ENCODE peak calls at places on chromosome 3, in four cellular contexts. One of them, this sample, is unnamed.

GRCh38 chr3:3666664-3667063 is 132.6 kb upstream of the LRRN1 start:
- DNase-seq in endothelial cell of umbilical vein: no peak
- DNase-seq in OCI-LY7: no peak
- DNase-seq in colonic mucosa: no peak
- DNase-seq in this sample: peak

GRCh38 chr3:99929409-99930139 is 111.9 kb downstream of the CMSS1 start:
- DNase-seq in OCI-LY7: no peak
- DNase-seq in endothelial cell of umbilical vein: no peak
- DNase-seq in colonic mucosa: no peak
- DNase-seq in this sample: no peak

GRCh38 chr3:177724020-177724638 is 526.8 kb upstream of the TBL1XR1 start:
- DNase-seq in colonic mucosa: peak
- DNase-seq in endothelial cell of umbilical vein: peak
- DNase-seq in OCI-LY7: no peak
- DNase-seq in this sample: no peak

GRCh38 chr3:72533584-72534473 is 314.4 kb downstream of the SHQ1 start:
- DNase-seq in OCI-LY7: no peak
- DNase-seq in colonic mucosa: no peak
- DNase-seq in endothelial cell of umbilical vein: no peak
- DNase-seq in this sample: peak

GRCh38 chr3:115975796-115976195 is 352.5 kb downstream of the GAP43 start:
- DNase-seq in OCI-LY7: no peak
- DNase-seq in endothelial cell of umbilical vein: no peak
- DNase-seq in colonic mucosa: no peak
- DNase-seq in this sample: no peak

GRCh38 chr3:99471353-99472323 is 166.8 kb upstream of the COL8A1 start:
- DNase-seq in OCI-LY7: no peak
- DNase-seq in colonic mucosa: no peak
- DNase-seq in endothelial cell of umbilical vein: no peak
- DNase-seq in this sample: no peak

GRCh38 chr3:98945006-98945626 is 43.6 kb upstream of the DCBLD2 start:
- DNase-seq in endothelial cell of umbilical vein: peak
- DNase-seq in OCI-LY7: no peak
- DNase-seq in colonic mucosa: no peak
- DNase-seq in this sample: no peak

GRCh38 chr3:167705840-167706239 is 28.9 kb downstream of the PDCD10 start:
- DNase-seq in colonic mucosa: no peak
- DNase-seq in endothelial cell of umbilical vein: peak
- DNase-seq in OCI-LY7: no peak
- DNase-seq in this sample: no peak

GRCh38 chr3:193851941-193852674 is 259.1 kb downstream of the OPA1 start:
- DNase-seq in OCI-LY7: no peak
- DNase-seq in colonic mucosa: no peak
- DNase-seq in endothelial cell of umbilical vein: peak
- DNase-seq in this sample: no peak

GRCh38 chr3:172517859-172518466 is 5.3 kb downstream of the TNFSF10 start:
- DNase-seq in endothelial cell of umbilical vein: no peak
- DNase-seq in colonic mucosa: no peak
- DNase-seq in OCI-LY7: no peak
- DNase-seq in this sample: no peak

GRCh38 chr3:41404601-41405000 is 205.3 kb downstream of the CTNNB1 start:
- DNase-seq in colonic mucosa: no peak
- DNase-seq in endothelial cell of umbilical vein: no peak
- DNase-seq in OCI-LY7: no peak
- DNase-seq in this sample: no peak

GRCh38 chr3:13079051-13079450 is 5.8 kb upstream of the IQSEC1 start:
- DNase-seq in colonic mucosa: no peak
- DNase-seq in endothelial cell of umbilical vein: no peak
- DNase-seq in OCI-LY7: no peak
- DNase-seq in this sample: no peak
- H3K4me3 ChIP-seq in colonic mucosa: no peak
- H3K4me3 ChIP-seq in endothelial cell of umbilical vein: no peak
- H3K4me3 ChIP-seq in OCI-LY7: no peak
- H3K4me3 ChIP-seq in this sample: no peak

GRCh38 chr3:23611737-23612295 is 193.9 kb upstream of the UBE2E1 start:
- DNase-seq in endothelial cell of umbilical vein: peak
- DNase-seq in OCI-LY7: peak
- DNase-seq in colonic mucosa: no peak
- DNase-seq in this sample: peak
- TF ChIP-seq CTCF in endothelial cell of umbilical vein: no peak
- TF ChIP-seq CTCF in OCI-LY7: no peak
- TF ChIP-seq CTCF in colonic mucosa: no peak
- TF ChIP-seq CTCF in this sample: no peak

DNA sequence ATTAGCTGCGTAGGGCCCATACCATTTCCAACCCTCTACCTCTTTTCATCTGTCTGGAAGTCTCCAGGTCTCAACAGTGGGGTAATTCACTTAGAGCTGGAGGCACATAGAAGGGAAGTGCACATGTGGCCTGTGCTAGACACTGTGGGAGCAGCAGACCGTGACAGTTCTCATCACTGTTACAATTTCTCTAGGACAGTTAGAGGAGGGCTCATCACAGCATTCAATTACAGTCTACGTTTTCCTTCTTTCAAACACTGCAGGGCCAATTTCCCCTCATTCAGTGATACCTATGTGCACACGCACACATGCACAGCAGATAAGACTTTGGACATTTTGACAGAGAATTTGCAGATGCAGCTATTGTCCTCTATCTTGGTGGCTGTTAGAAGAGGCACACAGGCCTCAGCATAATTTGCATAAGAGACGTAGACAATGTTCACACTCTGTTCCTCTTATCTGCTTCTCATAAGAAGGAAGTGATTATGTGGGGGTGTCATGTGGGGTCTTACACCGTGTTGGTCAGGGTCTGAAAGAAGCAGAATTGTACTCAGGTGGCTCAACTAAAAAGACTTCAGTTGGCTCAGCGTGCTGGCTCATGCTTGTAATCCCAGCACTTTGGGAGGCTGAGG is 12.6 kb upstream of the HRG start:
- DNase-seq in OCI-LY7: peak
- DNase-seq in endothelial cell of umbilical vein: no peak
- DNase-seq in colonic mucosa: no peak
- DNase-seq in this sample: peak
- H3K4me3 ChIP-seq in OCI-LY7: peak
- H3K4me3 ChIP-seq in endothelial cell of umbilical vein: no peak
- H3K4me3 ChIP-seq in colonic mucosa: no peak
- H3K4me3 ChIP-seq in this sample: no peak

GRCh38 chr3:78204977-78205376 is 1165.1 kb downstream of the ROBO2 start:
- DNase-seq in colonic mucosa: no peak
- DNase-seq in OCI-LY7: no peak
- DNase-seq in endothelial cell of umbilical vein: peak
- DNase-seq in this sample: no peak
- TF ChIP-seq CTCF in colonic mucosa: no peak
- TF ChIP-seq CTCF in OCI-LY7: no peak
- TF ChIP-seq CTCF in endothelial cell of umbilical vein: peak
- TF ChIP-seq CTCF in this sample: no peak

DNA sequence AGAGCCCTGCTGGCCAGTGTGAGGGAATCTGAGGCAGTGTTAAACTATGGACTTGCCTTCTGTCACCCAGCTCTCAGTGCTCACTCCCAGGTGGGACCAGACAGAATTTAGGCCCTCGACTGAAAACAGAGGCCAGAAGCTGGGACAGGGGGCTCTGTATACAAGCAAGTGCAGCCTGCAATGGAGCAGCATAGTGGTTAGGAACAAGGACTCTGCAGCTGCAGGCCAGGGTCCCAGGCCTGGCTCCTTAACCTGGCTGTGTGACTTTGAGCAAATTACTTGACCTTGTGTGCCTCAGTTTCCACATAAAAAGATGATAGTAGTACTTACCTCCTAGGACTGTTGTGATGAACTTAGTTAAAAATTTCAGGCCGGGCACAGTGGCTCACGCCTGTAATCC is 39.8 kb downstream of the CMTM7 start:
- DNase-seq in colonic mucosa: peak
- DNase-seq in OCI-LY7: no peak
- DNase-seq in endothelial cell of umbilical vein: no peak
- DNase-seq in this sample: no peak
- H3K4me3 ChIP-seq in colonic mucosa: no peak
- H3K4me3 ChIP-seq in OCI-LY7: no peak
- H3K4me3 ChIP-seq in endothelial cell of umbilical vein: no peak
- H3K4me3 ChIP-seq in this sample: no peak

GRCh38 chr3:42732829-42733459 is 30.3 kb upstream of the HHATL start:
- DNase-seq in OCI-LY7: no peak
- DNase-seq in endothelial cell of umbilical vein: no peak
- DNase-seq in colonic mucosa: no peak
- DNase-seq in this sample: no peak
- TF ChIP-seq CTCF in OCI-LY7: no peak
- TF ChIP-seq CTCF in endothelial cell of umbilical vein: peak
- TF ChIP-seq CTCF in colonic mucosa: no peak
- TF ChIP-seq CTCF in this sample: peak

DNA sequence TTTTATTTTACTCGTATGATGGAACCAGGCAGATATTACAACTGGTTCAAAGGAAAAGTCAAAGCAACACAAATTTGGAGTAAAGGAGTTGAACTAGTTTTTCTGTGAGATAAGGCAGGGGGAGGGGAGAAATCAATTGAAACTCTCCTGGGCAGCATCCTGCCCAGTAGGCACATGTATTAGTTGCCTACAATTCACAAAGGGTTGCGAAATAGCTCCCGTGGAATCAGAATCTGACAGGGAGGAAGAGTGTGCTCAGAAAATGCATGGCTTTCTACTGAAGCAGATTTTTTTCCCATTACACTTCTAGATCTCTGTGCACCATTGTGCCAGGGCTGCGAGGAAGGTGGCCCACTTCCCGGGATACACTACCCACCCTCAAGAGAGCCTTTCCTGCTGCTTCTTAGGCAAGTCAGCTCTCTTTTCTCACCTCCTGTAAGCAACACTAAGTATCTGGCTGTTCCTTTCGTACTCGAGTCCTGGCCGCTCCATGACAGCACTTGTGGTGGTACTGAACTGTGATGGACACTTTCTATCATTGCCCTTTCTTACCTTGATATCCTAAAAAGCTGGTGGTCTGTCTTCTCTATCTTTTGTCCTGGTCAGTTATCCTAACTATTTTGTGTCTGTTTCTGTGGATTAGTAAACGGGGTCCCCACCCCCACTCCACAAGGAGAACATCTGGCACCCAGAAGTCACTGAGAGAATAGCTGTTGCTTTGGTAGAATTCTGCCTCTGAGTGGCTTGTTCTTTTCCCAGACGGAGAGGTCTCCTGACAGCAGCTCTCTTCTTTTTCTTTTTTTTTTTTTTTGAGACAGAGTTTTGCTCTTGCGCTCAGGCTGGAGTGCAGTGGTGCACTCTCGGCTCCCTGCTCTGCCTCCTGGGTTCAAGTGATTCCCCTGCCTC is 74.8 kb downstream of the RPL39L start:
- DNase-seq in OCI-LY7: peak
- DNase-seq in colonic mucosa: no peak
- DNase-seq in endothelial cell of umbilical vein: no peak
- DNase-seq in this sample: peak
- H3K4me3 ChIP-seq in OCI-LY7: peak
- H3K4me3 ChIP-seq in colonic mucosa: no peak
- H3K4me3 ChIP-seq in endothelial cell of umbilical vein: no peak
- H3K4me3 ChIP-seq in this sample: peak

This sample was measured in GM12865.